ENCODE peak calls at places on chromosomes 7 and 10, in ten cellular contexts. One of them, this sample, is unnamed.

GRCh38 chr10:104028146-104028545 is 57.5 kb downstream of the COL17A1 start:
- DNase-seq in ovary: no peak
- DNase-seq in cardiac muscle cell: peak; percentile 81
- DNase-seq in endodermal cell: peak; percentile 80
- DNase-seq in epithelial cell of esophagus: peak; percentile 52
- DNase-seq in AG10803: peak; percentile 12
- DNase-seq in K562: no peak
- DNase-seq in psoas muscle: no peak
- DNase-seq in stomach: no peak
- DNase-seq in A549: peak; percentile 59
- DNase-seq in this sample: no peak

GRCh38 chr7:150755473-150756099 is 18.4 kb downstream of the GIMAP5 start:
- DNase-seq in stomach: no peak
- DNase-seq in AG10803: no peak
- DNase-seq in endodermal cell: no peak
- DNase-seq in cardiac muscle cell: no peak
- DNase-seq in A549: no peak
- DNase-seq in K562: no peak
- DNase-seq in epithelial cell of esophagus: no peak
- DNase-seq in psoas muscle: no peak
- DNase-seq in ovary: no peak
- DNase-seq in this sample: no peak

GRCh38 chr7:930975-931758 is 23.3 kb downstream of the ADAP1 start:
- DNase-seq in cardiac muscle cell: no peak
- DNase-seq in endodermal cell: no peak
- DNase-seq in stomach: no peak
- DNase-seq in psoas muscle: peak; percentile 49
- DNase-seq in K562: no peak
- DNase-seq in epithelial cell of esophagus: no peak
- DNase-seq in ovary: peak; percentile 23
- DNase-seq in AG10803: no peak
- DNase-seq in A549: no peak
- DNase-seq in this sample: no peak

GRCh38 chr7:8490391-8490790 is 57.0 kb downstream of the NXPH1 start:
- DNase-seq in stomach: no peak
- DNase-seq in ovary: no peak
- DNase-seq in K562: no peak
- DNase-seq in epithelial cell of esophagus: no peak
- DNase-seq in A549: no peak
- DNase-seq in AG10803: no peak
- DNase-seq in psoas muscle: no peak
- DNase-seq in endodermal cell: no peak
- DNase-seq in cardiac muscle cell: no peak
- DNase-seq in this sample: no peak

GRCh38 chr10:78714225-78714624 is 354.5 kb upstream of the ZMIZ1 start:
- DNase-seq in cardiac muscle cell: peak; percentile 53
- DNase-seq in psoas muscle: no peak
- DNase-seq in K562: no peak
- DNase-seq in AG10803: no peak
- DNase-seq in A549: no peak
- DNase-seq in ovary: no peak
- DNase-seq in epithelial cell of esophagus: no peak
- DNase-seq in stomach: no peak
- DNase-seq in endodermal cell: no peak
- DNase-seq in this sample: no peak

GRCh38 chr7:85041599-85042216 is 145.1 kb downstream of the SEMA3D start:
- DNase-seq in cardiac muscle cell: peak; percentile 80
- DNase-seq in endodermal cell: peak; percentile 91
- DNase-seq in A549: peak; percentile 73
- DNase-seq in epithelial cell of esophagus: peak; percentile 84
- DNase-seq in ovary: peak; percentile 68
- DNase-seq in stomach: peak; percentile 82
- DNase-seq in psoas muscle: peak; percentile 56
- DNase-seq in K562: peak; percentile 25
- DNase-seq in AG10803: peak; percentile 63
- DNase-seq in this sample: peak; percentile 70

GRCh38 chr7:80760292-80760691 is 121.8 kb downstream of the CD36 start:
- DNase-seq in A549: peak; percentile 55
- DNase-seq in endodermal cell: no peak
- DNase-seq in stomach: no peak
- DNase-seq in ovary: no peak
- DNase-seq in cardiac muscle cell: no peak
- DNase-seq in epithelial cell of esophagus: no peak
- DNase-seq in psoas muscle: no peak
- DNase-seq in AG10803: no peak
- DNase-seq in K562: no peak
- DNase-seq in this sample: peak; percentile 49

GRCh38 chr7:137324796-137325700 is 18.5 kb downstream of the PTN start:
- DNase-seq in cardiac muscle cell: no peak
- DNase-seq in ovary: no peak
- DNase-seq in A549: no peak
- DNase-seq in stomach: no peak
- DNase-seq in epithelial cell of esophagus: no peak
- DNase-seq in AG10803: no peak
- DNase-seq in endodermal cell: no peak
- DNase-seq in K562: no peak
- DNase-seq in psoas muscle: no peak
- DNase-seq in this sample: no peak

GRCh38 chr7:47472444-47473157 is 109.3 kb downstream of the TNS3 start:
- DNase-seq in endodermal cell: no peak
- DNase-seq in stomach: no peak
- DNase-seq in AG10803: no peak
- DNase-seq in cardiac muscle cell: no peak
- DNase-seq in ovary: no peak
- DNase-seq in K562: no peak
- DNase-seq in psoas muscle: no peak
- DNase-seq in epithelial cell of esophagus: no peak
- DNase-seq in A549: no peak
- DNase-seq in this sample: no peak

GRCh38 chr7:158350166-158350900 is 237.3 kb downstream of the PTPRN2 start:
- DNase-seq in A549: no peak
- DNase-seq in psoas muscle: no peak
- DNase-seq in ovary: peak; percentile 6
- DNase-seq in epithelial cell of esophagus: no peak
- DNase-seq in cardiac muscle cell: no peak
- DNase-seq in K562: no peak
- DNase-seq in endodermal cell: peak; percentile 37
- DNase-seq in AG10803: no peak
- DNase-seq in stomach: no peak
- DNase-seq in this sample: no peak

GRCh38 chr10:52631146-52631545 is 141.4 kb downstream of the MBL2 start:
- DNase-seq in psoas muscle: no peak
- DNase-seq in epithelial cell of esophagus: no peak
- DNase-seq in ovary: no peak
- DNase-seq in endodermal cell: no peak
- DNase-seq in A549: no peak
- DNase-seq in K562: no peak
- DNase-seq in AG10803: no peak
- DNase-seq in cardiac muscle cell: no peak
- DNase-seq in stomach: no peak
- DNase-seq in this sample: no peak

DNA sequence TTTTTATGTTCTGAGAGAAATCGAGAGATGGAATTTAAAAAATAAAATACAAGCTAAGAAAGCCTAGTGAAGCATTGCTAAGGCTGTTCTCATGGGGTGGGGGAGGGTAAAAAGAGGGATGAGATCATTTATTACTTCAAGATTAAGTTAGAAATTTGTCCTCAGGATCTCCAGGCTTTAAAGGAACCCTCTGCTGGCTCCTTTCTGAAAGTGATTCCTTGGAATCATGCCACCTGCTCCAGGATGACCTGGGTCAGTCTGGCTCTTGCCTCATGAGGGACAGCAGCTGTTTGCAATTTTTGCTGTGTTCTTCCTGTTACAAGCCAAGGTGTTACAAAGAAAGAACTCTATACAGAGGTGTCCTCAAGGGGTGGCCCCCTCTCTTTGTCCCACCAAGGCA is 69.8 kb downstream of the CDK1 start:
- DNase-seq in cardiac muscle cell: no peak
- DNase-seq in K562: no peak
- DNase-seq in stomach: no peak
- DNase-seq in psoas muscle: peak; percentile 70
- DNase-seq in ovary: peak; percentile 55
- DNase-seq in epithelial cell of esophagus: no peak
- DNase-seq in AG10803: peak; percentile 79
- DNase-seq in endodermal cell: no peak
- DNase-seq in A549: peak; percentile 33
- DNase-seq in this sample: peak; percentile 67
- TF ChIP-seq CTCF in cardiac muscle cell: no peak
- TF ChIP-seq CTCF in K562: no peak
- TF ChIP-seq CTCF in stomach: no peak
- TF ChIP-seq CTCF in psoas muscle: peak; percentile 44
- TF ChIP-seq CTCF in ovary: no peak
- TF ChIP-seq CTCF in epithelial cell of esophagus: no peak
- TF ChIP-seq CTCF in AG10803: peak; percentile 37
- TF ChIP-seq CTCF in endodermal cell: no peak
- TF ChIP-seq CTCF in A549: no peak
- TF ChIP-seq CTCF in this sample: peak; percentile 9

GRCh38 chr10:132468201-132468600 is 69.4 kb upstream of the INPP5A start:
- DNase-seq in K562: no peak
- DNase-seq in cardiac muscle cell: no peak
- DNase-seq in epithelial cell of esophagus: no peak
- DNase-seq in stomach: no peak
- DNase-seq in psoas muscle: no peak
- DNase-seq in AG10803: no peak
- DNase-seq in A549: no peak
- DNase-seq in ovary: no peak
- DNase-seq in endodermal cell: no peak
- DNase-seq in this sample: no peak

GRCh38 chr10:132465889-132466519 is 69.0 kb downstream of the PWWP2B start:
- DNase-seq in A549: no peak
- DNase-seq in epithelial cell of esophagus: no peak
- DNase-seq in endodermal cell: no peak
- DNase-seq in AG10803: no peak
- DNase-seq in ovary: no peak
- DNase-seq in psoas muscle: peak; percentile 42
- DNase-seq in K562: no peak
- DNase-seq in stomach: no peak
- DNase-seq in cardiac muscle cell: no peak
- DNase-seq in this sample: no peak

GRCh38 chr10:132466520-132467463 is 69.8 kb downstream of the PWWP2B start:
- DNase-seq in cardiac muscle cell: no peak
- DNase-seq in K562: no peak
- DNase-seq in A549: no peak
- DNase-seq in stomach: no peak
- DNase-seq in psoas muscle: peak; percentile 39
- DNase-seq in endodermal cell: no peak
- DNase-seq in AG10803: no peak
- DNase-seq in ovary: no peak
- DNase-seq in epithelial cell of esophagus: no peak
- DNase-seq in this sample: no peak

GRCh38 chr10:132468651-132469050 is 68.9 kb upstream of the INPP5A start:
- DNase-seq in AG10803: no peak
- DNase-seq in cardiac muscle cell: no peak
- DNase-seq in psoas muscle: peak; percentile 34
- DNase-seq in endodermal cell: no peak
- DNase-seq in A549: no peak
- DNase-seq in K562: no peak
- DNase-seq in stomach: no peak
- DNase-seq in ovary: no peak
- DNase-seq in epithelial cell of esophagus: no peak
- DNase-seq in this sample: no peak

DNA sequence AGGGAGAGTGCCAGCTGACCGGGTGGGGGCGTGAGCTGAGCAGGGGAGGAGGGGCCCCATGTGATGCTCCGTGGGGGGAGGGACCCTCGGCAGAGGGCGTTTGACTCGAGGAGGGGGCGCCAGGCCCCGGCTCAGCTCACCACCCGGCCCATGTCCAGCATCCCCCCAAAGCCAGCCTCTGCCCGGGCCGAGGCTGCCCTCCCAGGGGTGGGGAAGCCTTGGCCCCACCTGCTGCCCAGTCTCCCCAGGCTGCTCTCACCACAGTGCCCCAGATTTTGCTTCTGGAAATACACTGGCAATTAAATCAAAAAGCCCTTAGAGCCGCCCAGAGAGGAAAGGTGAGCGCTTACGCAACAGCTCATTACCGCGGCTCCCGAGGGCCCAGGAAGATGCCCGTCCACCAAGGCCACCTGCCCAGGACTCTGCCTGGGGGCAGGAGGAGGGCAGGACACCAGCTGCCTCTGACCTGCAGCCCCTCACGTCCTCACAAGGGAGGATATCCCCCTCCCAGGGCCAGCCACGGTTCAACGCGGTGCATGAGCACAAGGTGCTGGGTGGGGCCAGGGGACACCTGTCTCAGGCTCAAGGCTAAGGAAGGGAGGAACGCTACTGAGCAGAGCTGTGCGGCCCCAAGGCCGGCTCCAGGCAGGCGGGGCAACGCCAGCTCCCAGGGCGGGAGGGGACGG is 70.0 kb upstream of the INPP5A start:
- DNase-seq in cardiac muscle cell: no peak
- DNase-seq in K562: no peak
- DNase-seq in ovary: no peak
- DNase-seq in AG10803: no peak
- DNase-seq in psoas muscle: peak; percentile 49
- DNase-seq in stomach: no peak
- DNase-seq in endodermal cell: no peak
- DNase-seq in epithelial cell of esophagus: no peak
- DNase-seq in A549: no peak
- DNase-seq in this sample: no peak
- H3K4me3 ChIP-seq in cardiac muscle cell: no peak overlapping the region
- H3K4me3 ChIP-seq in K562: no peak overlapping the region
- H3K4me3 ChIP-seq in ovary: no peak overlapping the region
- H3K4me3 ChIP-seq in AG10803: no peak overlapping the region
- H3K4me3 ChIP-seq in psoas muscle: no peak overlapping the region
- H3K4me3 ChIP-seq in stomach: no peak overlapping the region
- H3K4me3 ChIP-seq in endodermal cell: no peak overlapping the region
- H3K4me3 ChIP-seq in epithelial cell of esophagus: no peak overlapping the region
- H3K4me3 ChIP-seq in A549: no peak overlapping the region
- H3K4me3 ChIP-seq in this sample: no peak overlapping the region

DNA sequence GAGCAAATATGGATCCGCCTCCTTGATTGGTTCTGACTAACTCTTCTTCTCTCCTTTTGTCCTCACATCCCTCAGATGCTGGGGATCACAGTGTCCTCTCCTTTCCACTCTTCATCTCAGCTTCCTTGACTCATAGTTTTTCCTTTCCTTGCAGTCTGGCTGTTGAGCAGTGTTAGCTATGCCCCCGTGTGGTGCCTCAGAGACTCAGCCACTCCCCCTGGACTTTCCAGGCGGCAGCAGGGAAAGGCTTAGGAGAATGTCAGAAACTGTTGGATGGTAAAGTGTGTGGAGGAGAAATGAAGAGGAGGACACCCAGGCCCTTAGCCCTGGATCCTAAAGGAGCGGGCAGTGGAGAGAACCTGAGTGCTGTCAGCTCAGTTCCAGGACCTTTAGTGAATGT is 267.5 kb downstream of the CELF2 start:
- DNase-seq in ovary: no peak
- DNase-seq in AG10803: no peak
- DNase-seq in A549: peak; percentile 23
- DNase-seq in epithelial cell of esophagus: no peak
- DNase-seq in psoas muscle: no peak
- DNase-seq in K562: no peak
- DNase-seq in cardiac muscle cell: no peak
- DNase-seq in endodermal cell: peak; percentile 41
- DNase-seq in stomach: no peak
- DNase-seq in this sample: no peak
- TF ChIP-seq CTCF in ovary: no peak
- TF ChIP-seq CTCF in AG10803: peak; percentile 12
- TF ChIP-seq CTCF in A549: no peak
- TF ChIP-seq CTCF in epithelial cell of esophagus: no peak
- TF ChIP-seq CTCF in psoas muscle: no peak
- TF ChIP-seq CTCF in K562: peak; percentile 38
- TF ChIP-seq CTCF in cardiac muscle cell: peak; percentile 7
- TF ChIP-seq CTCF in endodermal cell: peak; percentile 39
- TF ChIP-seq CTCF in stomach: no peak
- TF ChIP-seq CTCF in this sample: no peak

GRCh38 chr7:81791578-81792524 is 22.0 kb upstream of the HGF start:
- DNase-seq in epithelial cell of esophagus: no peak
- DNase-seq in cardiac muscle cell: no peak
- DNase-seq in stomach: no peak
- DNase-seq in AG10803: no peak
- DNase-seq in A549: no peak
- DNase-seq in endodermal cell: no peak
- DNase-seq in K562: no peak
- DNase-seq in ovary: no peak
- DNase-seq in psoas muscle: no peak
- DNase-seq in this sample: no peak
- H3K4me3 ChIP-seq in epithelial cell of esophagus: no peak overlapping the region
- H3K4me3 ChIP-seq in cardiac muscle cell: no peak overlapping the region
- H3K4me3 ChIP-seq in stomach: no peak overlapping the region
- H3K4me3 ChIP-seq in AG10803: no peak overlapping the region
- H3K4me3 ChIP-seq in A549: no peak overlapping the region
- H3K4me3 ChIP-seq in endodermal cell: no peak overlapping the region
- H3K4me3 ChIP-seq in K562: no peak overlapping the region
- H3K4me3 ChIP-seq in ovary: no peak overlapping the region
- H3K4me3 ChIP-seq in psoas muscle: no peak overlapping the region
- H3K4me3 ChIP-seq in this sample: no peak overlapping the region

This sample was measured in fibroblast of villous mesenchyme.